ENCODE peak calls at places on chromosomes 16 and 17, in six cellular contexts. One of them, this sample, is unnamed.

GRCh38 chr17:75626496-75627038 is 6.7 kb upstream of the SMIM5 start:
- DNase-seq in K562: no peak
- DNase-seq in stomach: no peak
- DNase-seq in SK-N-SH: peak; percentile 62
- DNase-seq in spleen: no peak
- DNase-seq in GM12892: no peak
- DNase-seq in this sample: no peak

GRCh38 chr17:8146381-8147140 is 5.6 kb downstream of the PER1 start:
- DNase-seq in K562: no peak
- DNase-seq in stomach: no peak
- DNase-seq in SK-N-SH: no peak
- DNase-seq in spleen: no peak
- DNase-seq in GM12892: no peak
- DNase-seq in this sample: peak; percentile 42

GRCh38 chr16:87085441-87085840 is 231.8 kb downstream of the C16orf95 start:
- DNase-seq in K562: no peak
- DNase-seq in stomach: no peak
- DNase-seq in SK-N-SH: no peak
- DNase-seq in spleen: no peak
- DNase-seq in GM12892: no peak
- DNase-seq in this sample: no peak

GRCh38 chr16:10934325-10935107 is 7.8 kb downstream of the DEXI start:
- DNase-seq in K562: no peak
- DNase-seq in stomach: no peak
- DNase-seq in SK-N-SH: no peak
- DNase-seq in spleen: no peak
- DNase-seq in GM12892: no peak
- DNase-seq in this sample: no peak

GRCh38 chr17:278055-279028 is 74.3 kb downstream of the RPH3AL start:
- DNase-seq in K562: no peak
- DNase-seq in stomach: peak; percentile 16
- DNase-seq in SK-N-SH: no peak
- DNase-seq in spleen: no peak
- DNase-seq in GM12892: no peak
- DNase-seq in this sample: peak; percentile 10

GRCh38 chr16:50467943-50468748 is 80.0 kb upstream of the NKD1 start:
- DNase-seq in K562: peak; percentile 76
- DNase-seq in stomach: peak; percentile 87
- DNase-seq in SK-N-SH: peak; percentile 94
- DNase-seq in spleen: no peak
- DNase-seq in GM12892: peak; percentile 46
- DNase-seq in this sample: peak; percentile 20

GRCh38 chr16:52742052-52742451 is 195.1 kb upstream of the TOX3 start:
- DNase-seq in K562: no peak
- DNase-seq in stomach: no peak
- DNase-seq in SK-N-SH: no peak
- DNase-seq in spleen: no peak
- DNase-seq in GM12892: no peak
- DNase-seq in this sample: no peak

GRCh38 chr17:41975099-41976083 is 8.8 kb downstream of the CNP start:
- DNase-seq in K562: no peak
- DNase-seq in stomach: no peak
- DNase-seq in SK-N-SH: no peak
- DNase-seq in spleen: peak; percentile 51
- DNase-seq in GM12892: no peak
- DNase-seq in this sample: no peak

GRCh38 chr16:88007321-88007731 is 56.1 kb downstream of the BANP start:
- DNase-seq in K562: no peak
- DNase-seq in stomach: peak; percentile 17
- DNase-seq in SK-N-SH: no peak
- DNase-seq in spleen: no peak
- DNase-seq in GM12892: no peak
- DNase-seq in this sample: no peak

GRCh38 chr16:54526916-54527315 is 240.3 kb upstream of the IRX3 start:
- DNase-seq in K562: no peak
- DNase-seq in stomach: no peak
- DNase-seq in SK-N-SH: no peak
- DNase-seq in spleen: no peak
- DNase-seq in GM12892: no peak
- DNase-seq in this sample: no peak

GRCh38 chr16:31471875-31472558 is at the start of gene TGFB1I1:
- DNase-seq in K562: no peak
- DNase-seq in stomach: no peak
- DNase-seq in SK-N-SH: peak; percentile 89
- DNase-seq in spleen: peak; percentile 78
- DNase-seq in GM12892: no peak
- DNase-seq in this sample: peak; percentile 43

GRCh38 chr17:17361543-17362511 is 58.7 kb downstream of the NT5M start:
- DNase-seq in K562: no peak
- DNase-seq in stomach: no peak
- DNase-seq in SK-N-SH: peak; percentile 15
- DNase-seq in spleen: peak; percentile 59
- DNase-seq in GM12892: no peak
- DNase-seq in this sample: no peak

GRCh38 chr16:18050234-18050633 is 286.3 kb downstream of the NPIPA8 start:
- DNase-seq in K562: no peak
- DNase-seq in stomach: no peak
- DNase-seq in SK-N-SH: no peak
- DNase-seq in spleen: no peak
- DNase-seq in GM12892: no peak
- DNase-seq in this sample: no peak

GRCh38 chr17:47276868-47277267 is 23.2 kb downstream of the ITGB3 start:
- DNase-seq in K562: no peak
- DNase-seq in stomach: peak; percentile 64
- DNase-seq in SK-N-SH: no peak
- DNase-seq in spleen: no peak
- DNase-seq in GM12892: no peak
- DNase-seq in this sample: peak; percentile 72

GRCh38 chr17:75566456-75567233 is 21.0 kb upstream of the MYO15B start:
- DNase-seq in K562: no peak
- DNase-seq in stomach: no peak
- DNase-seq in SK-N-SH: no peak
- DNase-seq in spleen: no peak
- DNase-seq in GM12892: no peak
- DNase-seq in this sample: no peak

GRCh38 chr16:46651305-46651704 is 30.1 kb upstream of the SHCBP1 start:
- DNase-seq in K562: no peak
- DNase-seq in stomach: no peak
- DNase-seq in SK-N-SH: no peak
- DNase-seq in spleen: no peak
- DNase-seq in GM12892: no peak
- DNase-seq in this sample: no peak

GRCh38 chr17:9771465-9771864 is 19.9 kb downstream of the DHRS7C start:
- DNase-seq in K562: no peak
- DNase-seq in stomach: no peak
- DNase-seq in SK-N-SH: no peak
- DNase-seq in spleen: no peak
- DNase-seq in GM12892: no peak
- DNase-seq in this sample: no peak

GRCh38 chr16:11738742-11739544 is 3.7 kb downstream of the TXNDC11 start:
- DNase-seq in K562: no peak
- DNase-seq in stomach: no peak
- DNase-seq in SK-N-SH: no peak
- DNase-seq in spleen: no peak
- DNase-seq in GM12892: no peak
- DNase-seq in this sample: no peak

GRCh38 chr17:17523001-17523713 is 27.0 kb upstream of the RASD1 start:
- DNase-seq in K562: no peak
- DNase-seq in stomach: peak; percentile 89
- DNase-seq in SK-N-SH: no peak
- DNase-seq in spleen: no peak
- DNase-seq in GM12892: no peak
- DNase-seq in this sample: peak; percentile 22

DNA sequence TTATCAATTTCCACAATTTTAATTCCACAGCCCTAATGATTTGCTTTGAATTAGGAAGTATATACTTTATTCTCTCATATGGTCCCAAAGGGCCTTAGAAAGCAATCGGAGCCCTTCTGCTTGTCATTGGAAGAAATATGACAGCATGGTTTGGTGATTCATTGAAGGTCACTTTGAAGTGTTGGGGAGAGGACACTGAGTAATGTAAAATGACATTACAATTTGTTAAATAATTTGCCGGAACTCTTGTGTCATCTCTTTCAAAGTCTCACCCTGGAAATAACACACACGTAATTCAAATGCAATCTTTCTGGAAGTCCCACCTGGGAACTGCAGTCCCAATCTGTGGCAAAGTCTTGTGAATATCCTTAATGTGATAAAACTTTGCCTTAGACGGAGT is 59.8 kb downstream of the BMERB1 start:
- DNase-seq in K562: no peak
- DNase-seq in stomach: no peak
- DNase-seq in SK-N-SH: no peak
- DNase-seq in spleen: no peak
- DNase-seq in GM12892: no peak
- DNase-seq in this sample: no peak
- TF ChIP-seq POLR2AphosphoS5 in K562: no peak
- TF ChIP-seq POLR2AphosphoS5 in stomach: no peak
- TF ChIP-seq POLR2AphosphoS5 in SK-N-SH: peak; percentile 6
- TF ChIP-seq POLR2AphosphoS5 in spleen: no peak
- TF ChIP-seq POLR2AphosphoS5 in GM12892: no peak
- TF ChIP-seq POLR2AphosphoS5 in this sample: no peak

GRCh38 chr17:57889252-57889651 is 39.4 kb upstream of the MRPS23 start:
- DNase-seq in K562: no peak
- DNase-seq in stomach: no peak
- DNase-seq in SK-N-SH: no peak
- DNase-seq in spleen: no peak
- DNase-seq in GM12892: no peak
- DNase-seq in this sample: no peak

GRCh38 chr17:57892146-57892819 is 42.4 kb upstream of the MRPS23 start:
- DNase-seq in K562: peak; percentile 83
- DNase-seq in stomach: peak; percentile 91
- DNase-seq in SK-N-SH: peak; percentile 92
- DNase-seq in spleen: peak; percentile 95
- DNase-seq in GM12892: peak; percentile 82
- DNase-seq in this sample: peak; percentile 95

GRCh38 chr17:57890857-57891232 is 41.0 kb upstream of the MRPS23 start:
- DNase-seq in K562: no peak
- DNase-seq in stomach: no peak
- DNase-seq in SK-N-SH: no peak
- DNase-seq in spleen: no peak
- DNase-seq in GM12892: no peak
- DNase-seq in this sample: no peak

GRCh38 chr17:57888311-57889216 is 38.7 kb upstream of the MRPS23 start:
- DNase-seq in K562: no peak
- DNase-seq in stomach: no peak
- DNase-seq in SK-N-SH: no peak
- DNase-seq in spleen: no peak
- DNase-seq in GM12892: no peak
- DNase-seq in this sample: no peak

GRCh38 chr17:57889892-57890856 is 40.3 kb upstream of the MRPS23 start:
- DNase-seq in K562: no peak
- DNase-seq in stomach: peak; percentile 83
- DNase-seq in SK-N-SH: peak; percentile 66
- DNase-seq in spleen: no peak
- DNase-seq in GM12892: no peak
- DNase-seq in this sample: peak; percentile 81
- TF ChIP-seq POLR2AphosphoS5 in K562: no peak
- TF ChIP-seq POLR2AphosphoS5 in stomach: peak; percentile 24
- TF ChIP-seq POLR2AphosphoS5 in SK-N-SH: peak; percentile 78
- TF ChIP-seq POLR2AphosphoS5 in spleen: no peak
- TF ChIP-seq POLR2AphosphoS5 in GM12892: no peak
- TF ChIP-seq POLR2AphosphoS5 in this sample: no peak

DNA sequence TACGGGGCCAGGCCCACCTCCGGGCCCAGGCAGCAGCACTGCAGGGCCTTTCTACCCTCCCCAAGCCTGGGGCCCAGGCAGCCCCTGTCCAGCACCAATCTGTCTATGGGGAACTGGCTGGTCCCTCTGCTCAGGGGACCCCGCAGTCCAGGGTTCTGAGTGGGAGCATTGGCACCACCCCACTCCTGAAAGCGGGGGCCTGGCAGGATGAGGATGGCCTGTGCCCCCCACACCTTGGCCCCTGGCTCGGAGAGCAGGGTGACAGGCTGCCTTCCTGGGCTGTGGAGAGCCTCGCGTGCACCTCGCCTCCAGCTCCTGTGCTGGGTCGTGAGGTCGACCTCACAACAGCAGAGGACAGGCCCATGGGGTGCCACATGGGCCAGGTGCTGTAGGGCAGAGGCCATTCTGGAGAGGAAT is 1.4 kb downstream of the NPB start:
- DNase-seq in K562: no peak
- DNase-seq in stomach: no peak
- DNase-seq in SK-N-SH: no peak
- DNase-seq in spleen: no peak
- DNase-seq in GM12892: no peak
- DNase-seq in this sample: peak; percentile 64
- TF ChIP-seq POLR2AphosphoS5 in K562: no peak
- TF ChIP-seq POLR2AphosphoS5 in stomach: no peak
- TF ChIP-seq POLR2AphosphoS5 in SK-N-SH: no peak
- TF ChIP-seq POLR2AphosphoS5 in spleen: no peak
- TF ChIP-seq POLR2AphosphoS5 in GM12892: no peak
- TF ChIP-seq POLR2AphosphoS5 in this sample: no peak

GRCh38 chr16:79767597-79768280 is 167.2 kb upstream of the MAF start:
- DNase-seq in K562: no peak
- DNase-seq in stomach: peak; percentile 40
- DNase-seq in SK-N-SH: no peak
- DNase-seq in spleen: no peak
- DNase-seq in GM12892: no peak
- DNase-seq in this sample: no peak

GRCh38 chr16:79769320-79770243 is 169.0 kb upstream of the MAF start:
- DNase-seq in K562: peak; percentile 16
- DNase-seq in stomach: no peak
- DNase-seq in SK-N-SH: no peak
- DNase-seq in spleen: no peak
- DNase-seq in GM12892: no peak
- DNase-seq in this sample: no peak

GRCh38 chr16:79770244-79771064 is 169.9 kb upstream of the MAF start:
- DNase-seq in K562: peak; percentile 97
- DNase-seq in stomach: peak; percentile 92
- DNase-seq in SK-N-SH: peak; percentile 93
- DNase-seq in spleen: peak; percentile 91
- DNase-seq in GM12892: peak; percentile 80
- DNase-seq in this sample: peak; percentile 93

GRCh38 chr16:79772028-79772427 is 171.5 kb upstream of the MAF start:
- DNase-seq in K562: no peak
- DNase-seq in stomach: no peak
- DNase-seq in SK-N-SH: no peak
- DNase-seq in spleen: no peak
- DNase-seq in GM12892: no peak
- DNase-seq in this sample: no peak

DNA sequence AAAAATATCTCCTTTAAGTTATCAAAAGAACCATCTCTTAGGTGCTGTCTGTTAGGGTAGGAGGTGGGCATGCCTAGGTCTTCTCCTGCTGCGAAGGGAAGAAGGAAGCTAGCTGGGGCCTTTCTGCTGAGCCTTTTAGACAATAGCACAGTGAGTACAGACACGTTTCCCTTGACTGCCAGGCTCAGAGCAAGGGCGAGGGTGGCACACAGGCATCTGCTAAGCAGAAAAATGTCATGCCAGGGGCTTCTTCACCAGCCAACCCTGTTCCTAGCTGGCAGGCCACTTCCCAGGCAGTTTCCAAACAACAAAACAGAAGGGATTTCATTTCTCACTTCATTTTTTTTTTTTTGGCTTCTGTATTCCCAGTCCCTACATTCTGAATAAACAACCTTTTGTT is 168.1 kb upstream of the MAF start:
- DNase-seq in K562: no peak
- DNase-seq in stomach: no peak
- DNase-seq in SK-N-SH: no peak
- DNase-seq in spleen: no peak
- DNase-seq in GM12892: no peak
- DNase-seq in this sample: no peak
- TF ChIP-seq POLR2AphosphoS5 in K562: no peak
- TF ChIP-seq POLR2AphosphoS5 in stomach: no peak
- TF ChIP-seq POLR2AphosphoS5 in SK-N-SH: no peak
- TF ChIP-seq POLR2AphosphoS5 in spleen: no peak
- TF ChIP-seq POLR2AphosphoS5 in GM12892: no peak
- TF ChIP-seq POLR2AphosphoS5 in this sample: no peak